ENCODE peak calls at places on chromosomes 5 and 9, in five cellular contexts. J is Right ventricle myocardium superior, U is NAMALWA, C is upper lobe of right lung, L is Kasumi-1. B is an unnamed sample.

GRCh38 chr5:1462358-1462757 is 17.1 kb upstream of the SLC6A3 start:
- DNase-seq in J (peak), U (no peak), C (peak), L (no peak), B (no peak)

GRCh38 chr9:93052791-93053540 is 5.5 kb upstream of the SUSD3 start:
- DNase-seq in J (peak), U (no peak), C (no peak), L (no peak), B (no peak)

GRCh38 chr5:14187660-14188059 is 44.5 kb downstream of the TRIO start:
- DNase-seq in J (no peak), U (no peak), C (no peak), L (no peak), B (no peak)

GRCh38 chr9:113600477-113600851 is 136.9 kb downstream of the RGS3 start:
- DNase-seq in J (no peak), U (no peak), C (no peak), L (no peak), B (no peak)

GRCh38 chr9:94866770-94867169 is 140.3 kb downstream of the AOPEP start:
- DNase-seq in J (no peak), U (no peak), C (no peak), L (no peak), B (no peak)

GRCh38 chr5:88377240-88377639 is 108.6 kb upstream of the TMEM161B start:
- DNase-seq in J (no peak), U (no peak), C (no peak), L (no peak), B (no peak)

GRCh38 chr9:112421771-112422222 is 41.9 kb downstream of the HSDL2 start:
- DNase-seq in J (no peak), U (no peak), C (no peak), L (no peak), B (no peak)

GRCh38 chr9:120477534-120478001 is 102.4 kb downstream of the CDK5RAP2 start:
- DNase-seq in J (peak), U (peak), C (no peak), L (peak), B (no peak)

GRCh38 chr9:92663126-92663525 is 6.8 kb downstream of the IPPK start:
- DNase-seq in J (no peak), U (no peak), C (peak), L (no peak), B (no peak)

GRCh38 chr5:142175039-142175438 is 66.5 kb downstream of the NDFIP1 start:
- DNase-seq in J (no peak), U (no peak), C (no peak), L (no peak), B (no peak)

GRCh38 chr9:98080780-98081179 is 24.2 kb downstream of the NANS start:
- DNase-seq in J (no peak), U (no peak), C (no peak), L (no peak), B (no peak)

GRCh38 chr9:82531795-82532194 is 531.1 kb downstream of the RASEF start:
- DNase-seq in J (no peak), U (no peak), C (no peak), L (no peak), B (no peak)